ENCODE peak calls at places on chromosomes 16 and 17, in ten cellular contexts. One of them, this sample, is unnamed.

GRCh38 chr16:50627419-50627818 is 53.7 kb downstream of the SNX20 start:
- DNase-seq in iris pigment epithelial cell: peak
- DNase-seq in amniotic stem cell: no peak
- DNase-seq in Calu3: peak
- DNase-seq in activated CD8-positive, alpha-beta T cell treated with anti-CD3 and anti-CD28 coated beads, Interleukin-2, amount 10 ng/mL, durations not matched to agents 7 days and 5 days: peak
- DNase-seq in GM04504: no peak
- DNase-seq in NCI-H2107: no peak
- DNase-seq in left cardiac atrium: peak
- DNase-seq in stimulated activated CD8-positive, alpha-beta memory T cell treated with anti-CD3 and anti-CD28 coated beads, Interleukin-4, amount 100 ng/mL, for 24 hours: peak
- DNase-seq in NCI-H1930: no peak
- DNase-seq in this sample: peak

GRCh38 chr17:7216242-7217112 is 3.2 kb downstream of the DLG4 start:
- DNase-seq in amniotic stem cell: no peak
- DNase-seq in NCI-H1930: no peak
- DNase-seq in stimulated activated CD8-positive, alpha-beta memory T cell treated with anti-CD3 and anti-CD28 coated beads, Interleukin-4, amount 100 ng/mL, for 24 hours: no peak
- DNase-seq in GM04504: no peak
- DNase-seq in Calu3: no peak
- DNase-seq in left cardiac atrium: no peak
- DNase-seq in iris pigment epithelial cell: no peak
- DNase-seq in activated CD8-positive, alpha-beta T cell treated with anti-CD3 and anti-CD28 coated beads, Interleukin-2, amount 10 ng/mL, durations not matched to agents 7 days and 5 days: no peak
- DNase-seq in NCI-H2107: no peak
- DNase-seq in this sample: no peak

GRCh38 chr17:31750578-31750977 is 108.5 kb downstream of the COPRS start:
- DNase-seq in iris pigment epithelial cell: no peak
- DNase-seq in Calu3: no peak
- DNase-seq in NCI-H2107: no peak
- DNase-seq in left cardiac atrium: no peak
- DNase-seq in amniotic stem cell: no peak
- DNase-seq in activated CD8-positive, alpha-beta T cell treated with anti-CD3 and anti-CD28 coated beads, Interleukin-2, amount 10 ng/mL, durations not matched to agents 7 days and 5 days: no peak
- DNase-seq in GM04504: no peak
- DNase-seq in stimulated activated CD8-positive, alpha-beta memory T cell treated with anti-CD3 and anti-CD28 coated beads, Interleukin-4, amount 100 ng/mL, for 24 hours: no peak
- DNase-seq in NCI-H1930: no peak
- DNase-seq in this sample: no peak

GRCh38 chr17:29612404-29613370 is 10.0 kb downstream of the CORO6 start:
- DNase-seq in Calu3: no peak
- DNase-seq in activated CD8-positive, alpha-beta T cell treated with anti-CD3 and anti-CD28 coated beads, Interleukin-2, amount 10 ng/mL, durations not matched to agents 7 days and 5 days: no peak
- DNase-seq in NCI-H1930: no peak
- DNase-seq in GM04504: no peak
- DNase-seq in stimulated activated CD8-positive, alpha-beta memory T cell treated with anti-CD3 and anti-CD28 coated beads, Interleukin-4, amount 100 ng/mL, for 24 hours: no peak
- DNase-seq in amniotic stem cell: no peak
- DNase-seq in left cardiac atrium: no peak
- DNase-seq in NCI-H2107: no peak
- DNase-seq in iris pigment epithelial cell: no peak
- DNase-seq in this sample: no peak

GRCh38 chr16:2814757-2815298 is 2.2 kb upstream of the PRSS21 start:
- DNase-seq in stimulated activated CD8-positive, alpha-beta memory T cell treated with anti-CD3 and anti-CD28 coated beads, Interleukin-4, amount 100 ng/mL, for 24 hours: no peak
- DNase-seq in iris pigment epithelial cell: no peak
- DNase-seq in GM04504: no peak
- DNase-seq in NCI-H2107: no peak
- DNase-seq in left cardiac atrium: no peak
- DNase-seq in Calu3: no peak
- DNase-seq in NCI-H1930: no peak
- DNase-seq in amniotic stem cell: no peak
- DNase-seq in activated CD8-positive, alpha-beta T cell treated with anti-CD3 and anti-CD28 coated beads, Interleukin-2, amount 10 ng/mL, durations not matched to agents 7 days and 5 days: no peak
- DNase-seq in this sample: no peak

GRCh38 chr16:75385507-75386152 is 47.7 kb downstream of the CFDP1 start:
- DNase-seq in stimulated activated CD8-positive, alpha-beta memory T cell treated with anti-CD3 and anti-CD28 coated beads, Interleukin-4, amount 100 ng/mL, for 24 hours: no peak
- DNase-seq in NCI-H2107: no peak
- DNase-seq in GM04504: peak
- DNase-seq in iris pigment epithelial cell: peak
- DNase-seq in NCI-H1930: no peak
- DNase-seq in left cardiac atrium: no peak
- DNase-seq in amniotic stem cell: peak
- DNase-seq in activated CD8-positive, alpha-beta T cell treated with anti-CD3 and anti-CD28 coated beads, Interleukin-2, amount 10 ng/mL, durations not matched to agents 7 days and 5 days: peak
- DNase-seq in Calu3: no peak
- DNase-seq in this sample: no peak

GRCh38 chr17:6710317-6710716 is 2.9 kb downstream of the SLC13A5 start:
- DNase-seq in left cardiac atrium: no peak
- DNase-seq in GM04504: no peak
- DNase-seq in stimulated activated CD8-positive, alpha-beta memory T cell treated with anti-CD3 and anti-CD28 coated beads, Interleukin-4, amount 100 ng/mL, for 24 hours: no peak
- DNase-seq in amniotic stem cell: no peak
- DNase-seq in Calu3: no peak
- DNase-seq in iris pigment epithelial cell: no peak
- DNase-seq in NCI-H1930: no peak
- DNase-seq in NCI-H2107: no peak
- DNase-seq in activated CD8-positive, alpha-beta T cell treated with anti-CD3 and anti-CD28 coated beads, Interleukin-2, amount 10 ng/mL, durations not matched to agents 7 days and 5 days: no peak
- DNase-seq in this sample: no peak

GRCh38 chr16:60655514-60656153 is 1380.6 kb downstream of the CDH8 start:
- DNase-seq in NCI-H2107: no peak
- DNase-seq in left cardiac atrium: no peak
- DNase-seq in amniotic stem cell: no peak
- DNase-seq in activated CD8-positive, alpha-beta T cell treated with anti-CD3 and anti-CD28 coated beads, Interleukin-2, amount 10 ng/mL, durations not matched to agents 7 days and 5 days: no peak
- DNase-seq in iris pigment epithelial cell: no peak
- DNase-seq in Calu3: no peak
- DNase-seq in NCI-H1930: no peak
- DNase-seq in GM04504: no peak
- DNase-seq in stimulated activated CD8-positive, alpha-beta memory T cell treated with anti-CD3 and anti-CD28 coated beads, Interleukin-4, amount 100 ng/mL, for 24 hours: no peak
- DNase-seq in this sample: no peak

GRCh38 chr16:46757339-46758050 is 9.4 kb upstream of the MYLK3 start:
- DNase-seq in NCI-H2107: peak
- DNase-seq in GM04504: no peak
- DNase-seq in iris pigment epithelial cell: no peak
- DNase-seq in Calu3: peak
- DNase-seq in stimulated activated CD8-positive, alpha-beta memory T cell treated with anti-CD3 and anti-CD28 coated beads, Interleukin-4, amount 100 ng/mL, for 24 hours: no peak
- DNase-seq in NCI-H1930: no peak
- DNase-seq in amniotic stem cell: no peak
- DNase-seq in left cardiac atrium: peak
- DNase-seq in activated CD8-positive, alpha-beta T cell treated with anti-CD3 and anti-CD28 coated beads, Interleukin-2, amount 10 ng/mL, durations not matched to agents 7 days and 5 days: no peak
- DNase-seq in this sample: no peak

GRCh38 chr16:88790312-88791150 is 5.5 kb upstream of the PIEZO1 start:
- DNase-seq in GM04504: no peak
- DNase-seq in NCI-H2107: no peak
- DNase-seq in Calu3: no peak
- DNase-seq in NCI-H1930: no peak
- DNase-seq in left cardiac atrium: peak
- DNase-seq in amniotic stem cell: no peak
- DNase-seq in iris pigment epithelial cell: peak
- DNase-seq in stimulated activated CD8-positive, alpha-beta memory T cell treated with anti-CD3 and anti-CD28 coated beads, Interleukin-4, amount 100 ng/mL, for 24 hours: no peak
- DNase-seq in activated CD8-positive, alpha-beta T cell treated with anti-CD3 and anti-CD28 coated beads, Interleukin-2, amount 10 ng/mL, durations not matched to agents 7 days and 5 days: peak
- DNase-seq in this sample: no peak

GRCh38 chr16:56615353-56615752 is 7.0 kb downstream of the MT2A start:
- DNase-seq in iris pigment epithelial cell: peak
- DNase-seq in stimulated activated CD8-positive, alpha-beta memory T cell treated with anti-CD3 and anti-CD28 coated beads, Interleukin-4, amount 100 ng/mL, for 24 hours: no peak
- DNase-seq in left cardiac atrium: no peak
- DNase-seq in NCI-H1930: no peak
- DNase-seq in Calu3: no peak
- DNase-seq in GM04504: no peak
- DNase-seq in NCI-H2107: no peak
- DNase-seq in activated CD8-positive, alpha-beta T cell treated with anti-CD3 and anti-CD28 coated beads, Interleukin-2, amount 10 ng/mL, durations not matched to agents 7 days and 5 days: no peak
- DNase-seq in amniotic stem cell: no peak
- DNase-seq in this sample: no peak

GRCh38 chr17:57494446-57494845 is 238.1 kb downstream of the MSI2 start:
- DNase-seq in left cardiac atrium: no peak
- DNase-seq in NCI-H1930: no peak
- DNase-seq in Calu3: no peak
- DNase-seq in GM04504: no peak
- DNase-seq in NCI-H2107: no peak
- DNase-seq in iris pigment epithelial cell: no peak
- DNase-seq in amniotic stem cell: no peak
- DNase-seq in activated CD8-positive, alpha-beta T cell treated with anti-CD3 and anti-CD28 coated beads, Interleukin-2, amount 10 ng/mL, durations not matched to agents 7 days and 5 days: no peak
- DNase-seq in stimulated activated CD8-positive, alpha-beta memory T cell treated with anti-CD3 and anti-CD28 coated beads, Interleukin-4, amount 100 ng/mL, for 24 hours: no peak
- DNase-seq in this sample: no peak

GRCh38 chr17:7884581-7885356 is 3.8 kb upstream of the CHD3 start:
- DNase-seq in NCI-H1930: no peak
- DNase-seq in Calu3: peak
- DNase-seq in left cardiac atrium: peak
- DNase-seq in iris pigment epithelial cell: no peak
- DNase-seq in NCI-H2107: no peak
- DNase-seq in GM04504: no peak
- DNase-seq in activated CD8-positive, alpha-beta T cell treated with anti-CD3 and anti-CD28 coated beads, Interleukin-2, amount 10 ng/mL, durations not matched to agents 7 days and 5 days: peak
- DNase-seq in stimulated activated CD8-positive, alpha-beta memory T cell treated with anti-CD3 and anti-CD28 coated beads, Interleukin-4, amount 100 ng/mL, for 24 hours: peak
- DNase-seq in amniotic stem cell: no peak
- DNase-seq in this sample: no peak

GRCh38 chr16:75053791-75054555 is 55.1 kb downstream of the ZNRF1 start:
- DNase-seq in iris pigment epithelial cell: no peak
- DNase-seq in NCI-H2107: peak
- DNase-seq in stimulated activated CD8-positive, alpha-beta memory T cell treated with anti-CD3 and anti-CD28 coated beads, Interleukin-4, amount 100 ng/mL, for 24 hours: no peak
- DNase-seq in GM04504: no peak
- DNase-seq in Calu3: peak
- DNase-seq in amniotic stem cell: no peak
- DNase-seq in NCI-H1930: peak
- DNase-seq in activated CD8-positive, alpha-beta T cell treated with anti-CD3 and anti-CD28 coated beads, Interleukin-2, amount 10 ng/mL, durations not matched to agents 7 days and 5 days: no peak
- DNase-seq in left cardiac atrium: peak
- DNase-seq in this sample: no peak

GRCh38 chr16:58515871-58516767 is 802 bp downstream of the SETD6 start:
- DNase-seq in NCI-H2107: no peak
- DNase-seq in left cardiac atrium: peak
- DNase-seq in iris pigment epithelial cell: peak
- DNase-seq in NCI-H1930: no peak
- DNase-seq in Calu3: peak
- DNase-seq in amniotic stem cell: no peak
- DNase-seq in stimulated activated CD8-positive, alpha-beta memory T cell treated with anti-CD3 and anti-CD28 coated beads, Interleukin-4, amount 100 ng/mL, for 24 hours: no peak
- DNase-seq in GM04504: no peak
- DNase-seq in activated CD8-positive, alpha-beta T cell treated with anti-CD3 and anti-CD28 coated beads, Interleukin-2, amount 10 ng/mL, durations not matched to agents 7 days and 5 days: peak
- DNase-seq in this sample: peak

GRCh38 chr17:50123649-50124349 is 6.2 kb downstream of the SAMD14 start:
- DNase-seq in NCI-H2107: no peak
- DNase-seq in Calu3: no peak
- DNase-seq in NCI-H1930: no peak
- DNase-seq in left cardiac atrium: no peak
- DNase-seq in activated CD8-positive, alpha-beta T cell treated with anti-CD3 and anti-CD28 coated beads, Interleukin-2, amount 10 ng/mL, durations not matched to agents 7 days and 5 days: no peak
- DNase-seq in amniotic stem cell: no peak
- DNase-seq in iris pigment epithelial cell: no peak
- DNase-seq in stimulated activated CD8-positive, alpha-beta memory T cell treated with anti-CD3 and anti-CD28 coated beads, Interleukin-4, amount 100 ng/mL, for 24 hours: no peak
- DNase-seq in GM04504: no peak
- DNase-seq in this sample: no peak

GRCh38 chr17:57561072-57561861 is 183.8 kb downstream of the CCDC182 start:
- DNase-seq in stimulated activated CD8-positive, alpha-beta memory T cell treated with anti-CD3 and anti-CD28 coated beads, Interleukin-4, amount 100 ng/mL, for 24 hours: no peak
- DNase-seq in NCI-H2107: no peak
- DNase-seq in NCI-H1930: no peak
- DNase-seq in amniotic stem cell: no peak
- DNase-seq in iris pigment epithelial cell: no peak
- DNase-seq in activated CD8-positive, alpha-beta T cell treated with anti-CD3 and anti-CD28 coated beads, Interleukin-2, amount 10 ng/mL, durations not matched to agents 7 days and 5 days: no peak
- DNase-seq in left cardiac atrium: no peak
- DNase-seq in GM04504: no peak
- DNase-seq in Calu3: no peak
- DNase-seq in this sample: no peak

GRCh38 chr17:2123467-2124251 is 68.8 kb downstream of the HIC1 start:
- DNase-seq in stimulated activated CD8-positive, alpha-beta memory T cell treated with anti-CD3 and anti-CD28 coated beads, Interleukin-4, amount 100 ng/mL, for 24 hours: no peak
- DNase-seq in NCI-H1930: no peak
- DNase-seq in Calu3: no peak
- DNase-seq in iris pigment epithelial cell: peak
- DNase-seq in amniotic stem cell: no peak
- DNase-seq in left cardiac atrium: peak
- DNase-seq in NCI-H2107: no peak
- DNase-seq in activated CD8-positive, alpha-beta T cell treated with anti-CD3 and anti-CD28 coated beads, Interleukin-2, amount 10 ng/mL, durations not matched to agents 7 days and 5 days: no peak
- DNase-seq in GM04504: no peak
- DNase-seq in this sample: no peak

GRCh38 chr17:44899074-44899782 is at the start of gene EFTUD2:
- DNase-seq in stimulated activated CD8-positive, alpha-beta memory T cell treated with anti-CD3 and anti-CD28 coated beads, Interleukin-4, amount 100 ng/mL, for 24 hours: peak
- DNase-seq in NCI-H1930: peak
- DNase-seq in Calu3: peak
- DNase-seq in amniotic stem cell: peak
- DNase-seq in iris pigment epithelial cell: peak
- DNase-seq in GM04504: peak
- DNase-seq in left cardiac atrium: peak
- DNase-seq in NCI-H2107: peak
- DNase-seq in activated CD8-positive, alpha-beta T cell treated with anti-CD3 and anti-CD28 coated beads, Interleukin-2, amount 10 ng/mL, durations not matched to agents 7 days and 5 days: peak
- DNase-seq in this sample: peak

GRCh38 chr16:75443301-75443700 is 10.0 kb upstream of the CFDP1 start:
- DNase-seq in GM04504: no peak
- DNase-seq in NCI-H2107: no peak
- DNase-seq in Calu3: no peak
- DNase-seq in stimulated activated CD8-positive, alpha-beta memory T cell treated with anti-CD3 and anti-CD28 coated beads, Interleukin-4, amount 100 ng/mL, for 24 hours: no peak
- DNase-seq in NCI-H1930: no peak
- DNase-seq in amniotic stem cell: peak
- DNase-seq in iris pigment epithelial cell: peak
- DNase-seq in left cardiac atrium: no peak
- DNase-seq in activated CD8-positive, alpha-beta T cell treated with anti-CD3 and anti-CD28 coated beads, Interleukin-2, amount 10 ng/mL, durations not matched to agents 7 days and 5 days: no peak
- DNase-seq in this sample: no peak

GRCh38 chr16:84247844-84248243 is 8.0 kb upstream of the KCNG4 start:
- DNase-seq in amniotic stem cell: no peak
- DNase-seq in GM04504: peak
- DNase-seq in NCI-H2107: no peak
- DNase-seq in iris pigment epithelial cell: no peak
- DNase-seq in Calu3: no peak
- DNase-seq in NCI-H1930: no peak
- DNase-seq in left cardiac atrium: no peak
- DNase-seq in stimulated activated CD8-positive, alpha-beta memory T cell treated with anti-CD3 and anti-CD28 coated beads, Interleukin-4, amount 100 ng/mL, for 24 hours: no peak
- DNase-seq in activated CD8-positive, alpha-beta T cell treated with anti-CD3 and anti-CD28 coated beads, Interleukin-2, amount 10 ng/mL, durations not matched to agents 7 days and 5 days: no peak
- DNase-seq in this sample: no peak

This sample was measured in GM19239.